ENCODE peak calls at places on chromosomes 11 and 22, in four cellular contexts. One of them, this sample, is unnamed.

GRCh38 chr11:86576946-86577624 is 95.3 kb downstream of the ME3 start:
- DNase-seq in nucleus accumbens: no peak
- DNase-seq in uterus: no peak
- DNase-seq in T-cell: no peak
- DNase-seq in this sample: no peak

GRCh38 chr22:40156001-40156516 is 21.7 kb upstream of the TNRC6B start:
- DNase-seq in nucleus accumbens: no peak
- DNase-seq in uterus: no peak
- DNase-seq in T-cell: no peak
- DNase-seq in this sample: peak

GRCh38 chr11:83628622-83629347 is 342.6 kb upstream of the CCDC90B start:
- DNase-seq in nucleus accumbens: no peak
- DNase-seq in uterus: no peak
- DNase-seq in T-cell: no peak
- DNase-seq in this sample: no peak

GRCh38 chr11:111932605-111932938 is 4.6 kb upstream of the DIXDC1 start:
- DNase-seq in nucleus accumbens: no peak
- DNase-seq in uterus: no peak
- DNase-seq in T-cell: no peak
- DNase-seq in this sample: no peak

GRCh38 chr11:116217006-116217405 is 555.8 kb downstream of the BUD13 start:
- DNase-seq in nucleus accumbens: no peak
- DNase-seq in uterus: no peak
- DNase-seq in T-cell: no peak
- DNase-seq in this sample: peak

GRCh38 chr11:68049509-68050370 is 10.9 kb downstream of the TCIRG1 start:
- DNase-seq in nucleus accumbens: no peak
- DNase-seq in uterus: no peak
- DNase-seq in T-cell: no peak
- DNase-seq in this sample: no peak

GRCh38 chr11:111978028-111978771 is 41.1 kb downstream of the DIXDC1 start:
- DNase-seq in nucleus accumbens: peak
- DNase-seq in uterus: peak
- DNase-seq in T-cell: no peak
- DNase-seq in this sample: peak

GRCh38 chr11:109236188-109236587 is 185.8 kb upstream of the C11orf87 start:
- DNase-seq in nucleus accumbens: no peak
- DNase-seq in uterus: no peak
- DNase-seq in T-cell: no peak
- DNase-seq in this sample: no peak

GRCh38 chr22:39997939-39998726 is 3.4 kb downstream of the FAM83F start:
- DNase-seq in nucleus accumbens: no peak
- DNase-seq in uterus: peak
- DNase-seq in T-cell: no peak
- DNase-seq in this sample: peak

GRCh38 chr22:42286205-42286604 is 15.8 kb upstream of the TCF20 start:
- DNase-seq in nucleus accumbens: no peak
- DNase-seq in uterus: no peak
- DNase-seq in T-cell: no peak
- DNase-seq in this sample: no peak

GRCh38 chr22:39935622-39936021 is 24.6 kb upstream of the TMA7B start:
- DNase-seq in nucleus accumbens: no peak
- DNase-seq in uterus: no peak
- DNase-seq in T-cell: no peak
- DNase-seq in this sample: no peak

GRCh38 chr11:31943056-31943780 is 132.1 kb upstream of the PAX6 start:
- DNase-seq in nucleus accumbens: no peak
- DNase-seq in uterus: no peak
- DNase-seq in T-cell: no peak
- DNase-seq in this sample: no peak

GRCh38 chr11:113457784-113458183 is 17.4 kb downstream of the DRD2 start:
- DNase-seq in nucleus accumbens: no peak
- DNase-seq in uterus: no peak
- DNase-seq in T-cell: no peak
- DNase-seq in this sample: peak

GRCh38 chr11:94511932-94512781 is at the start of gene C11orf97:
- DNase-seq in nucleus accumbens: peak
- DNase-seq in uterus: peak
- DNase-seq in T-cell: peak
- DNase-seq in this sample: peak

GRCh38 chr11:64276653-64277431 is 7.6 kb downstream of the BAD start:
- DNase-seq in nucleus accumbens: no peak
- DNase-seq in uterus: no peak
- DNase-seq in T-cell: no peak
- DNase-seq in this sample: peak

GRCh38 chr11:68690671-68691401 is 6.5 kb downstream of the GAL start:
- DNase-seq in nucleus accumbens: no peak
- DNase-seq in uterus: no peak
- DNase-seq in T-cell: no peak
- DNase-seq in this sample: no peak

This sample was measured in trophoblast cell.